ENCODE peak calls at places on chromosomes 11 and 22, in six cellular contexts. D, V, K, G, Q and E are unnamed samples.

GRCh38 chr11:57425565-57426438 is 1.1 kb downstream of the SLC43A3 start:
- DNase-seq in K (no peak), G (peak; percentile 84), Q (peak; percentile 66), V (no peak), D (peak; percentile 83), E (peak; percentile 88)

GRCh38 chr11:127017482-127017881 is 16.9 kb upstream of the KIRREL3 start:
- DNase-seq in V (no peak), G (no peak), K (no peak), D (no peak), Q (no peak), E (no peak)

GRCh38 chr11:44630511-44631210 is 65.2 kb downstream of the CD82 start:
- DNase-seq in G (no peak), V (no peak), Q (peak; percentile 33), K (no peak), D (peak; percentile 41), E (peak; percentile 65)

GRCh38 chr11:285894-286220 is 3.1 kb upstream of the PGGHG start:
- DNase-seq in G (no peak), D (no peak), V (no peak), K (no peak), Q (no peak), E (no peak)

GRCh38 chr11:78577495-78577894 is 2.8 kb upstream of the NARS2 start:
- DNase-seq in G (no peak), V (no peak), D (no peak), Q (no peak), K (no peak), E (no peak)

GRCh38 chr11:118295199-118295598 is 9.3 kb upstream of the CD3E start:
- DNase-seq in D (no peak), K (no peak), V (no peak), Q (no peak), G (no peak), E (no peak)

GRCh38 chr11:119101759-119102423 is at the start of gene DPAGT1:
- DNase-seq in K (peak; percentile 98), G (peak; percentile 93), V (peak; percentile 92), Q (peak; percentile 92), D (peak; percentile 91), E (peak; percentile 96)

GRCh38 chr11:44446996-44447771 is 118.3 kb upstream of the CD82 start:
- DNase-seq in G (no peak), K (no peak), V (no peak), D (no peak), Q (no peak), E (peak; percentile 26)

GRCh38 chr22:33329398-33329797 is 271.2 kb upstream of the SYN3 start:
- DNase-seq in K (no peak), Q (no peak), D (no peak), V (no peak), G (no peak), E (no peak)

GRCh38 chr11:6687876-6688275 is 4.7 kb upstream of the MRPL17 start:
- DNase-seq in G (no peak), K (no peak), D (no peak), V (no peak), Q (no peak), E (no peak)

GRCh38 chr22:30314918-30315317 is 11.8 kb downstream of the TBC1D10A start:
- DNase-seq in Q (no peak), G (no peak), V (peak; percentile 66), K (peak; percentile 45), D (no peak), E (no peak)

GRCh38 chr22:37442537-37442936 is 15.3 kb upstream of the ELFN2 start:
- DNase-seq in K (peak; percentile 62), V (no peak), Q (no peak), D (no peak), G (no peak), E (no peak)

GRCh38 chr11:27171391-27171790 is 130.8 kb downstream of the BBOX1 start:
- DNase-seq in G (no peak), V (no peak), Q (no peak), D (no peak), K (no peak), E (no peak)

GRCh38 chr11:71321433-71322191 is 69.2 kb upstream of the SHANK2 start:
- DNase-seq in K (no peak), G (peak; percentile 18), Q (no peak), V (no peak), D (peak; percentile 15), E (no peak)

GRCh38 chr11:19806251-19806650 is 93.6 kb downstream of the NAV2 start:
- DNase-seq in G (no peak), D (no peak), V (no peak), K (no peak), Q (no peak), E (no peak)

GRCh38 chr11:19810852-19811251 is 98.2 kb downstream of the NAV2 start:
- DNase-seq in G (no peak), K (no peak), Q (no peak), V (no peak), D (no peak), E (no peak)

GRCh38 chr11:19805346-19805745 is 92.7 kb downstream of the NAV2 start:
- DNase-seq in G (no peak), D (no peak), V (no peak), K (no peak), Q (no peak), E (no peak)

GRCh38 chr11:19805827-19806226 is 93.2 kb downstream of the NAV2 start:
- DNase-seq in D (no peak), Q (no peak), V (no peak), K (no peak), G (no peak), E (no peak)

DNA sequence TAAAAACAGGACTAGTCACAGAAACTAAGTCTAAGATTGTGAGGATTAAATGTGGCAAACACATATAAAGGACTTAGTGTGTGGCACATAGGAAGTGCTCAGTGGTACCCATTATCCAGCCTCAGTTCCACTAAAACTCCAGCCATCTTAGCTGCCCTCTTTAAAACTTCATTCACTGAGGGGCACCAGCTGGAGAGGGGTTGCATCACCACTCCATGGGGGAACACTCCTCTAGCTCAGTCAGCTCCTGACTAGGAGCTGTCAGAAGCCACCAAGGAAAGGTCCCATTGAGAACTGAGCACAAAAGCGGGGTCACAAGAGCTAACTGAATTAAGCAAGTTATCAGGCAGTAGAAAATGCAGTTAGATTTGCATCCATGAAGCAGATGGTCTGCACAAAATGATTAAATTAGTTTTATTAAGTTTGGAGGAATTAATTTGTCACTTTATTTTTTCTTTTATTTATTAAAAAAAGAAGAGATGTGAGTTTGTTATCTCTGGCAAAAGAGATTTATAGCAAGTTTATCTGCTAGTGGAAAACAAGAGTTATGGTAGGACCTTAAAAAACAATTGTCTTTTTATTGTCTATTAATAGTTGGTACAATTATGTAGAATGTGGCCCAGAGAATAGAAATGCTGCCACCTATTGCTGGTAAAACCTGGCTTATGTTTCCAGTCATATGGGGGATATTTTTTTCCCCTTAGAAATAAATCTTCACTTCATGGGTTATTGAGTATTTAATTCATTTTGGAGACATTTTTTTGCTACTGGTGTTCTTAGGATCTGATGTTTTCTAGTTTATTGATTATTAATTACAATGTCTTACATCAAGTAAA is 95.7 kb downstream of the NAV2 start:
- DNase-seq in Q (no peak), V (no peak), G (no peak), K (peak; percentile 31), D (no peak), E (no peak)
- TF ChIP-seq CTCF in Q (peak; percentile 25), V (peak; percentile 52), G (no peak), K (peak; percentile 43), D (no peak), E (no peak)

DNA sequence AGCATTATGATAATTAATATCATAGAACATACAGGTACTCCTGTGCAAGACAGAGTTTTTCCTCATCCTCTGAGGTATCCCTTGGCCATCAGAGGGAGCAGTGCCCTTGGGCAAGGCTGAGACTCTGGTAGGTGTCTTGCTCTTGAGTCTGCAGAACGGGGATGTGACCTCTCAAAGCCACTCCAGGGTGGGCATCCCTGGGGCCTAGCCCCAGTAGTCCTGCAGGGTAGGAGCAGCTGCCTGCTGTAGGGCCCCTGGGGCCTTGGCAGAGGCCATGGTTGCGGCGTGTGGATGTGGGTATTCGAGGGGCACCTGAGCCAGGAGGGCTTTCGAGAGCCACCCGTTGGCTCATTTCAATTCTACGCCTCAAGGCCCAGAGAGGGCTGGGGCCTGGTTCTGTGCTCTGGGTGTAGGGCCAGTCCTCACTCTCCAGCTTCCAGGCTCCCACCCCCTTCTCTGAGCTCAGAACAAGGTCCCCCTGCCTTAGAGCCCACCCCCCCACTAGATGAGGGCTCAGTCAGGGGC is 7.7 kb upstream of the OMP start:
- DNase-seq in V (no peak), Q (no peak), D (peak; percentile 54), G (no peak), K (no peak), E (no peak)
- TF ChIP-seq CTCF in V (no peak), Q (no peak), D (no peak), G (no peak), K (peak; percentile 25), E (no peak)

DNA sequence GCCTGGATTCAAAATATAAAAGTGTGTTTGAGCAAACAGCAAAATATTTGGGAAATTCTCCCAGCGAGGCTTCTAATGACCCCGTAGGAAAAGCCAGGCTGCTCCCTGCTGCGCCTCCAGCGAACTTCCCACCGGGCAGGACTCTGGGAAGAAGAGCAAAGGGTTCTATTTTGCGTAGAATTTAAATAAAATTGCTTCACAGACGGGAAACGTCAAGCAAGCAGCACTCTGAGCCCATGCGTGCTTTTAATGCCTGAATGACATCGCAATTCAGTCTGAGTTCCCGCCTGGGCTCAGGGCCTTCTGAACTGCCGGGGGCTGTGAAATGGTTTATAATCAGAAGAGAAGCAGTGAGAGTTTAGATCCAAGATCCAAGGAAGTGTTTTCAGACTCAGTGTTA is 775.1 kb downstream of the BRD1 start:
- DNase-seq in G (no peak), V (no peak), D (no peak), K (no peak), Q (no peak), E (no peak)
- TF ChIP-seq CTCF in G (no peak), V (no peak), D (no peak), K (no peak), Q (no peak), E (no peak)

GRCh38 chr11:108958446-108959123 is 293.7 kb downstream of the DDX10 start:
- DNase-seq in Q (no peak), D (no peak), V (no peak), G (no peak), K (peak; percentile 85), E (no peak)
- TF ChIP-seq CTCF in Q (no peak), D (no peak), V (no peak), G (no peak), K (peak; percentile 44), E (no peak)

DNA sequence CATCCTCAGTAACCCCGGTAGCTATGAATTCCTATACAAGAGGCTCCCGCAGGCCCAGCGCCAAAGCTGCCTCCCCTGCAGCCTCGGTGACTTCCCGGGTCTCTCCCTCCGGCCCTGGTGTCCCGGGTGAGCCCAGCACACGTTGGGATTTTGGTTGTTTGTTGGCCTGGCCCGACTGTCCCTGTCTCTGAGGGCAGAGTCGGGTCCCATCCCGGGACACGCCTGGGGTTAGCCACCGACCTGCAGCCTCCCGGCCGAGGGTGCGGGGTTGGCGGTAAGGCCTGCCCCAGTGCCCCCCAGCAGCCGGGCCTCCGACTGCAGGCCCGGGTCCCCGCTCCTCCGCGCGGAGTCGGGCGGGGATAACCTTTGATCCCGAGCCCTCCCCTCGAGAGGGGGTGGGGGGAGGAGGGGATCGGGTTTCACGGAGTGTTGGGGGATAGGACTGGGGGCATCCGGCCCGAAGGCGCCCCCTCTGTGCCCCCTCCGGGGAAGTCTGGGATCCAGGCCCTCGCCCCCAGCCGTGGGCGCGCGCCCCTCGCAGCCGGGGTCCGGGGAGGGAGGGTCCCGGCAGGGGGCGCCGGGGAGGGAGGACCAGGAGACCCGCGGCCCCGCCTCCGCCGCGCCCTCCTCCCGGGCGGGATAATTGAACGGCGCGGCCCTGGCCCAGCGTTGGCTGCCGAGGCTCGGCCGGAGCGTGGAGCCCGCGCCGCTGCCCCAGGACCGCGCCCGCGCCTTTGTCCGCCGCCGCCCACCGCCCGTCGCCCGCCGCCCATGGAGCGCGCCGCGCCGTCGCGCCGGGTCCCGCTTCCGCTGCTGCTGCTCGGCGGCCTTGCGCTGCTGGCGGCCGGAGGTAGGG is at the start of gene FBLN1:
- DNase-seq in D (no peak), K (no peak), Q (no peak), G (no peak), V (no peak), E (no peak)
- TF ChIP-seq CTCF in D (no peak), K (no peak), Q (no peak), G (no peak), V (no peak), E (no peak)

GRCh38 chr11:32451808-32452207 is 16.5 kb upstream of the WT1 start:
- DNase-seq in D (no peak), Q (no peak), G (no peak), V (no peak), K (no peak), E (no peak)
- TF ChIP-seq CTCF in D (no peak), Q (no peak), G (no peak), V (no peak), K (no peak), E (no peak)